ENCODE peak calls at places on chromosomes 2 and 18, in ten cellular contexts. B is C1 segment of cervical spinal cord; K is DMS 273 treated with DMSO at 0.1 percent for 48 hours; O is left cardiac atrium; E is IMR-90; P is NCI-H1105; D is epithelial cell of prostate; T is CD8-positive, alpha-beta memory T cell; Q is stimulated activated CD4-positive, alpha-beta T cell treated with anti-CD3 and anti-CD28 coated beads, Interleukin-4, amount 100 ng/mL, for 24 hours; I is T-helper 1 cell. C is an unnamed sample.
A peak's percentile ranks its signal among the peaks of the same experiment; 100 is the strongest.

GRCh38 chr2:88880441-88880953 is 189.0 kb downstream of the RPIA start:
- DNase-seq in E (peak; percentile 39), Q (peak; percentile 42), B (no peak), T (peak; percentile 4), K (peak; percentile 8), P (peak; percentile 50), I (peak; percentile 18), O (no peak), D (no peak), C (peak; percentile 56)

GRCh38 chr18:45197526-45197970 is 417.7 kb upstream of the SLC14A2 start:
- DNase-seq in I (no peak), K (no peak), B (no peak), E (peak; percentile 46), P (no peak), O (no peak), Q (peak; percentile 19), T (no peak), D (no peak), C (no peak)

GRCh38 chr18:28284132-28284531 is 107.2 kb upstream of the CDH2 start:
- DNase-seq in P (no peak), O (no peak), D (peak; percentile 72), E (peak; percentile 86), K (no peak), Q (no peak), B (no peak), I (no peak), T (no peak), C (no peak)

GRCh38 chr2:144801325-144801724 is 281.4 kb upstream of the ZEB2 start:
- DNase-seq in B (no peak), D (no peak), T (no peak), Q (no peak), O (no peak), E (peak; percentile 10), K (no peak), P (no peak), I (no peak), C (no peak)

GRCh38 chr2:226763320-226763719 is 36.3 kb downstream of the IRS1 start:
- DNase-seq in E (peak; percentile 24), B (no peak), D (no peak), Q (no peak), O (no peak), P (no peak), K (no peak), T (no peak), I (no peak), C (no peak)

GRCh38 chr2:174797792-174798276 is 33.6 kb upstream of the CHRNA1 start:
- DNase-seq in I (no peak), O (no peak), E (peak; percentile 76), T (no peak), D (no peak), Q (no peak), B (no peak), K (no peak), P (no peak), C (no peak)

GRCh38 chr18:3498705-3499451 is 48.9 kb downstream of the TGIF1 start:
- DNase-seq in T (no peak), B (no peak), D (no peak), K (no peak), I (no peak), P (peak; percentile 50), Q (no peak), E (peak; percentile 39), O (peak; percentile 40), C (no peak)

GRCh38 chr18:72174972-72175649 is 369.0 kb downstream of the CBLN2 start:
- DNase-seq in O (no peak), T (no peak), I (no peak), E (no peak), D (no peak), B (no peak), K (no peak), P (no peak), Q (no peak), C (no peak)

GRCh38 chr18:51151568-51152511 is 45.6 kb downstream of the MEX3C start:
- DNase-seq in I (peak; percentile 52), Q (peak; percentile 79), K (no peak), T (peak; percentile 52), E (no peak), P (no peak), O (no peak), B (no peak), D (no peak), C (no peak)

GRCh38 chr18:9824474-9824832 is 61.3 kb upstream of the TXNDC2 start:
- DNase-seq in B (no peak), E (peak; percentile 75), D (no peak), T (no peak), O (peak; percentile 53), P (no peak), Q (no peak), K (no peak), I (no peak), C (no peak)

GRCh38 chr18:23301971-23302370 is 151.1 kb upstream of the RIOK3 start:
- DNase-seq in O (no peak), D (no peak), E (no peak), I (no peak), P (peak; percentile 96), B (no peak), Q (no peak), T (no peak), K (no peak), C (no peak)

GRCh38 chr2:62333961-62334360 is 138.0 kb downstream of the B3GNT2 start:
- DNase-seq in K (no peak), B (no peak), T (no peak), E (no peak), P (peak; percentile 65), D (no peak), I (no peak), Q (no peak), O (no peak), C (peak; percentile 73)

GRCh38 chr18:23495723-23496440 is 7.4 kb upstream of the RMC1 start:
- DNase-seq in P (peak; percentile 87), B (no peak), T (no peak), D (peak; percentile 86), I (no peak), O (peak; percentile 46), K (no peak), Q (no peak), E (no peak), C (no peak)

GRCh38 chr2:186503827-186504606 is 18.0 kb downstream of the ZC3H15 start:
- DNase-seq in D (no peak), E (peak; percentile 37), I (no peak), T (no peak), O (no peak), P (peak; percentile 35), B (no peak), Q (no peak), K (no peak), C (peak; percentile 29)

GRCh38 chr2:45010706-45011036 is 1.4 kb upstream of the SIX2 start:
- DNase-seq in D (no peak), O (no peak), T (no peak), E (no peak), Q (no peak), P (no peak), B (no peak), K (no peak), I (no peak), C (no peak)

GRCh38 chr2:12488365-12488972 is 228.3 kb upstream of the TRIB2 start:
- DNase-seq in E (no peak), D (no peak), Q (peak; percentile 44), K (no peak), P (no peak), I (peak; percentile 25), B (no peak), T (peak; percentile 14), O (no peak), C (no peak)

GRCh38 chr2:207143474-207144190 is 22.1 kb downstream of the KLF7 start:
- DNase-seq in E (no peak), O (peak; percentile 79), T (no peak), D (no peak), B (peak; percentile 47), K (no peak), Q (peak; percentile 62), P (no peak), I (peak; percentile 35), C (peak; percentile 59)

GRCh38 chr2:10964076-10964812 is 52.5 kb downstream of the KCNF1 start:
- DNase-seq in B (no peak), O (no peak), E (peak; percentile 52), Q (no peak), I (no peak), P (no peak), K (no peak), D (no peak), T (no peak), C (no peak)

GRCh38 chr2:34570266-34570872 is 971.3 kb upstream of the FAM98A start:
- DNase-seq in P (no peak), E (no peak), K (no peak), I (no peak), D (peak; percentile 27), O (no peak), T (no peak), B (no peak), Q (no peak), C (no peak)

GRCh38 chr2:100223502-100223901 is 81.1 kb upstream of the AFF3 start:
- DNase-seq in Q (no peak), D (no peak), T (no peak), O (no peak), I (no peak), K (no peak), P (no peak), E (no peak), B (no peak), C (no peak)

GRCh38 chr2:240425697-240426096 is 9.8 kb upstream of the GPC1 start:
- DNase-seq in O (no peak), T (no peak), D (no peak), P (no peak), B (no peak), I (no peak), K (no peak), Q (no peak), E (no peak), C (no peak)

GRCh38 chr2:141723834-141724233 is 407.0 kb downstream of the LRP1B start:
- DNase-seq in I (no peak), B (no peak), K (no peak), T (no peak), E (no peak), O (no peak), Q (no peak), D (no peak), P (no peak), C (no peak)

GRCh38 chr2:170771049-170771937 is 1.1 kb downstream of the ERICH2 start:
- DNase-seq in K (no peak), B (peak; percentile 45), I (peak; percentile 5), D (no peak), P (no peak), E (peak; percentile 15), Q (peak; percentile 10), T (peak; percentile 9), O (no peak), C (no peak)

GRCh38 chr2:128501022-128501690 is 182.5 kb upstream of the HS6ST1 start:
- DNase-seq in I (no peak), B (no peak), D (no peak), O (no peak), Q (no peak), E (no peak), T (no peak), P (no peak), K (no peak), C (no peak)

GRCh38 chr2:26195006-26195961 is 22.4 kb downstream of the GAREM2 start:
- DNase-seq in E (no peak), B (no peak), K (no peak), D (no peak), T (no peak), O (no peak), P (no peak), I (no peak), Q (no peak), C (no peak)

GRCh38 chr2:136917281-136917680 is 151.9 kb downstream of the THSD7B start:
- DNase-seq in E (no peak), D (no peak), K (peak; percentile 99), I (no peak), B (no peak), O (no peak), P (no peak), Q (no peak), T (no peak), C (peak; percentile 8)

GRCh38 chr2:229268626-229269025 is 2.5 kb downstream of the PID1 start:
- DNase-seq in B (no peak), D (no peak), E (peak; percentile 13), O (no peak), I (no peak), K (no peak), Q (no peak), P (no peak), T (no peak), C (no peak)

GRCh38 chr2:147567131-147567530 is 277.7 kb upstream of the ACVR2A start:
- DNase-seq in K (no peak), B (no peak), P (no peak), D (no peak), I (no peak), Q (no peak), O (no peak), T (no peak), E (peak; percentile 47), C (no peak)

C was measured in NCI-H1694.